ENCODE peak calls at places on chromosome 13, in five cellular contexts. J is AG04450; C is heart right ventricle; U is activated T-cell treated with anti-CD3 and anti-CD28 coated beads, Interleukin-2, amount 50 U/mL, for 72 hours; E is COR-L47. H is an unnamed sample.

GRCh38 chr13:102707465-102707864 is 12.6 kb upstream of the METTL21C start:
- DNase-seq in E (peak), U (no peak), C (no peak), J (peak), H (no peak)

GRCh38 chr13:63190742-63191141 is 1775.1 kb upstream of the PCDH20 start:
- DNase-seq in C (no peak), E (no peak), J (no peak), U (no peak), H (no peak)

GRCh38 chr13:58852076-58852475 is 1220.5 kb downstream of the PCDH17 start:
- DNase-seq in E (no peak), U (no peak), C (no peak), J (no peak), H (no peak)

GRCh38 chr13:113448885-113449692 is 4.2 kb downstream of the ADPRHL1 start:
- DNase-seq in C (no peak), U (peak), E (peak), J (no peak), H (no peak)

GRCh38 chr13:50400930-50401553 is 385.8 kb downstream of the KCNRG start:
- DNase-seq in U (no peak), J (peak), E (no peak), C (no peak), H (no peak)

GRCh38 chr13:97798836-97799235 is 154.6 kb upstream of the IPO5 start:
- DNase-seq in J (no peak), E (no peak), C (no peak), U (no peak), H (no peak)

GRCh38 chr13:110520431-110521295 is 40.9 kb downstream of the RAB20 start:
- DNase-seq in U (no peak), C (peak), J (peak), E (no peak), H (peak)

GRCh38 chr13:48731957-48732569 is 78.3 kb downstream of the CYSLTR2 start:
- DNase-seq in C (peak), E (no peak), J (no peak), U (peak), H (peak)

GRCh38 chr13:46170687-46171086 is 11.3 kb downstream of the LCP1 start:
- DNase-seq in U (no peak), J (no peak), E (no peak), C (no peak), H (no peak)

GRCh38 chr13:53254495-53254894 is 225.9 kb downstream of the OLFM4 start:
- DNase-seq in U (no peak), J (no peak), C (no peak), E (no peak), H (no peak)